ENCODE peak calls at places on chromosome 1, in five cellular contexts. I is CD8-positive, alpha-beta memory T cell; T is AG04450; E is HEK293T; P is hepatic stellate cell. K is an unnamed sample.

GRCh38 chr1:9280015-9280860 is 12.5 kb upstream of the SPSB1 start:
- DNase-seq in E (peak), I (no peak), T (no peak), P (peak), K (peak)

GRCh38 chr1:15178571-15179484 is 25.3 kb downstream of the TMEM51 start:
- DNase-seq in E (no peak), P (peak), I (no peak), T (peak), K (peak)

GRCh38 chr1:111615874-111616715 is 3.5 kb upstream of the RAP1A start:
- DNase-seq in P (no peak), E (no peak), I (no peak), T (no peak), K (no peak)

GRCh38 chr1:199298825-199299224 is 660.0 kb downstream of the PTPRC start:
- DNase-seq in E (no peak), I (no peak), T (no peak), P (peak), K (peak)

GRCh38 chr1:169271094-169271493 is 96.5 kb downstream of the NME7 start:
- DNase-seq in E (no peak), T (no peak), P (no peak), I (no peak), K (peak)

GRCh38 chr1:94883688-94884087 is 43.2 kb downstream of the CNN3 start:
- DNase-seq in T (no peak), P (peak), I (no peak), E (no peak), K (peak)

GRCh38 chr1:30319765-30320580 is 403.4 kb downstream of the MATN1 start:
- DNase-seq in I (no peak), T (no peak), P (no peak), E (no peak), K (no peak)

GRCh38 chr1:175750366-175751111 is 7.1 kb upstream of the TNR start:
- DNase-seq in T (no peak), I (no peak), E (no peak), P (no peak), K (peak)

GRCh38 chr1:66300986-66301451 is 232.9 kb upstream of the SGIP1 start:
- DNase-seq in E (no peak), T (no peak), I (no peak), P (peak), K (peak)

GRCh38 chr1:35675773-35676172 is 34.4 kb upstream of the PSMB2 start:
- DNase-seq in P (no peak), T (no peak), E (no peak), I (no peak), K (no peak)

K was measured in fibroblast of villous mesenchyme.